ENCODE peak calls at places on chromosomes 1 and 21, in nine cellular contexts. One of them, this sample, is unnamed. For H3K36me3, H3K9me3 and H3K4me1, the result is how much of the 10 kb centered on the place peaks cover.

GRCh38 chr1:33078030-33078591 is 2.8 kb upstream of the AZIN2 start:
- DNase-seq in GM23248: no peak
- DNase-seq in HCT116: no peak
- DNase-seq in adrenal gland: no peak
- DNase-seq in left ventricle myocardium inferior: no peak
- DNase-seq in heart right ventricle: no peak
- DNase-seq in pancreas: no peak
- DNase-seq in transverse colon: no peak
- DNase-seq in naive thymus-derived CD4-positive, alpha-beta T cell: no peak
- DNase-seq in this sample: no peak

GRCh38 chr1:1842360-1843146 is 48.3 kb downstream of the GNB1 start:
- DNase-seq in naive thymus-derived CD4-positive, alpha-beta T cell: no peak
- DNase-seq in GM23248: no peak
- DNase-seq in transverse colon: peak
- DNase-seq in pancreas: no peak
- DNase-seq in left ventricle myocardium inferior: no peak
- DNase-seq in HCT116: no peak
- DNase-seq in heart right ventricle: no peak
- DNase-seq in adrenal gland: no peak
- DNase-seq in this sample: no peak

GRCh38 chr21:41806773-41807172 is 39.9 kb upstream of the RIPK4 start:
- DNase-seq in naive thymus-derived CD4-positive, alpha-beta T cell: no peak
- DNase-seq in GM23248: no peak
- DNase-seq in left ventricle myocardium inferior: no peak
- DNase-seq in pancreas: no peak
- DNase-seq in HCT116: no peak
- DNase-seq in transverse colon: no peak
- DNase-seq in heart right ventricle: no peak
- DNase-seq in adrenal gland: no peak
- DNase-seq in this sample: no peak

GRCh38 chr1:43414634-43415223 is 25.0 kb downstream of the SZT2 start:
- DNase-seq in left ventricle myocardium inferior: peak
- DNase-seq in heart right ventricle: no peak
- DNase-seq in transverse colon: peak
- DNase-seq in HCT116: peak
- DNase-seq in adrenal gland: peak
- DNase-seq in naive thymus-derived CD4-positive, alpha-beta T cell: peak
- DNase-seq in pancreas: peak
- DNase-seq in GM23248: peak
- DNase-seq in this sample: peak

GRCh38 chr1:163540727-163541126 is 219.0 kb downstream of the NUF2 start:
- DNase-seq in pancreas: no peak
- DNase-seq in transverse colon: no peak
- DNase-seq in adrenal gland: no peak
- DNase-seq in HCT116: no peak
- DNase-seq in naive thymus-derived CD4-positive, alpha-beta T cell: no peak
- DNase-seq in heart right ventricle: no peak
- DNase-seq in GM23248: no peak
- DNase-seq in left ventricle myocardium inferior: no peak
- DNase-seq in this sample: no peak

GRCh38 chr1:150236614-150236934 is 662 bp upstream of the ANP32E start:
- DNase-seq in left ventricle myocardium inferior: no peak
- DNase-seq in GM23248: no peak
- DNase-seq in naive thymus-derived CD4-positive, alpha-beta T cell: no peak
- DNase-seq in adrenal gland: no peak
- DNase-seq in transverse colon: no peak
- DNase-seq in pancreas: no peak
- DNase-seq in heart right ventricle: no peak
- DNase-seq in HCT116: no peak
- DNase-seq in this sample: no peak

GRCh38 chr1:8560611-8561544 is 243.0 kb downstream of the SLC45A1 start:
- DNase-seq in naive thymus-derived CD4-positive, alpha-beta T cell: no peak
- DNase-seq in HCT116: peak
- DNase-seq in heart right ventricle: no peak
- DNase-seq in pancreas: no peak
- DNase-seq in transverse colon: no peak
- DNase-seq in adrenal gland: no peak
- DNase-seq in left ventricle myocardium inferior: no peak
- DNase-seq in GM23248: peak
- DNase-seq in this sample: peak

GRCh38 chr21:46532080-46532479 is 72.8 kb downstream of the S100B start:
- DNase-seq in HCT116: no peak
- DNase-seq in left ventricle myocardium inferior: no peak
- DNase-seq in adrenal gland: no peak
- DNase-seq in pancreas: no peak
- DNase-seq in naive thymus-derived CD4-positive, alpha-beta T cell: no peak
- DNase-seq in transverse colon: no peak
- DNase-seq in GM23248: no peak
- DNase-seq in heart right ventricle: no peak
- DNase-seq in this sample: no peak

GRCh38 chr21:46018615-46019014 is 37.0 kb downstream of the COL6A1 start:
- DNase-seq in HCT116: no peak
- DNase-seq in transverse colon: no peak
- DNase-seq in heart right ventricle: no peak
- DNase-seq in left ventricle myocardium inferior: no peak
- DNase-seq in naive thymus-derived CD4-positive, alpha-beta T cell: no peak
- DNase-seq in adrenal gland: no peak
- DNase-seq in pancreas: no peak
- DNase-seq in GM23248: no peak
- DNase-seq in this sample: no peak

GRCh38 chr1:109909531-109909930 is 1.1 kb upstream of the CSF1 start:
- DNase-seq in GM23248: peak
- DNase-seq in HCT116: no peak
- DNase-seq in naive thymus-derived CD4-positive, alpha-beta T cell: no peak
- DNase-seq in heart right ventricle: no peak
- DNase-seq in pancreas: no peak
- DNase-seq in left ventricle myocardium inferior: no peak
- DNase-seq in transverse colon: no peak
- DNase-seq in adrenal gland: no peak
- DNase-seq in this sample: no peak

GRCh38 chr1:39380036-39380435 is 111.4 kb upstream of the BMP8A start:
- DNase-seq in left ventricle myocardium inferior: no peak
- DNase-seq in adrenal gland: no peak
- DNase-seq in pancreas: no peak
- DNase-seq in heart right ventricle: no peak
- DNase-seq in transverse colon: no peak
- DNase-seq in HCT116: no peak
- DNase-seq in GM23248: no peak
- DNase-seq in naive thymus-derived CD4-positive, alpha-beta T cell: no peak
- DNase-seq in this sample: no peak

GRCh38 chr1:225962440-225962975 is 21.5 kb upstream of the LEFTY2 start:
- DNase-seq in adrenal gland: no peak
- DNase-seq in GM23248: peak
- DNase-seq in naive thymus-derived CD4-positive, alpha-beta T cell: peak
- DNase-seq in HCT116: no peak
- DNase-seq in transverse colon: peak
- DNase-seq in left ventricle myocardium inferior: peak
- DNase-seq in heart right ventricle: peak
- DNase-seq in pancreas: peak
- DNase-seq in this sample: peak

GRCh38 chr1:230495891-230496385 is 69.8 kb upstream of the PGBD5 start:
- DNase-seq in GM23248: no peak
- DNase-seq in naive thymus-derived CD4-positive, alpha-beta T cell: no peak
- DNase-seq in left ventricle myocardium inferior: no peak
- DNase-seq in HCT116: no peak
- DNase-seq in adrenal gland: no peak
- DNase-seq in transverse colon: no peak
- DNase-seq in pancreas: peak
- DNase-seq in heart right ventricle: no peak
- DNase-seq in this sample: no peak

GRCh38 chr1:175073054-175073453 is 5.4 kb downstream of the TNN start:
- DNase-seq in adrenal gland: no peak
- DNase-seq in pancreas: no peak
- DNase-seq in left ventricle myocardium inferior: no peak
- DNase-seq in HCT116: no peak
- DNase-seq in heart right ventricle: no peak
- DNase-seq in naive thymus-derived CD4-positive, alpha-beta T cell: no peak
- DNase-seq in transverse colon: no peak
- DNase-seq in GM23248: peak
- DNase-seq in this sample: no peak

GRCh38 chr21:27953328-27954045 is 986.6 kb upstream of the ADAMTS5 start:
- DNase-seq in HCT116: no peak
- DNase-seq in transverse colon: no peak
- DNase-seq in heart right ventricle: no peak
- DNase-seq in pancreas: no peak
- DNase-seq in adrenal gland: no peak
- DNase-seq in naive thymus-derived CD4-positive, alpha-beta T cell: no peak
- DNase-seq in left ventricle myocardium inferior: no peak
- DNase-seq in GM23248: no peak
- DNase-seq in this sample: no peak

GRCh38 chr1:179169616-179170467 is 59.6 kb downstream of the ABL2 start:
- DNase-seq in adrenal gland: no peak
- DNase-seq in left ventricle myocardium inferior: no peak
- DNase-seq in naive thymus-derived CD4-positive, alpha-beta T cell: no peak
- DNase-seq in HCT116: no peak
- DNase-seq in transverse colon: no peak
- DNase-seq in GM23248: peak
- DNase-seq in heart right ventricle: no peak
- DNase-seq in pancreas: no peak
- DNase-seq in this sample: no peak

GRCh38 chr1:24951337-24951736 is 21.3 kb upstream of the RUNX3 start:
- DNase-seq in HCT116: no peak
- DNase-seq in transverse colon: no peak
- DNase-seq in GM23248: no peak
- DNase-seq in naive thymus-derived CD4-positive, alpha-beta T cell: no peak
- DNase-seq in pancreas: no peak
- DNase-seq in adrenal gland: no peak
- DNase-seq in left ventricle myocardium inferior: no peak
- DNase-seq in heart right ventricle: no peak
- DNase-seq in this sample: no peak

GRCh38 chr1:186511761-186512637 is 51.1 kb upstream of the PDC start:
- DNase-seq in HCT116: no peak
- DNase-seq in transverse colon: peak
- DNase-seq in pancreas: no peak
- DNase-seq in GM23248: no peak
- DNase-seq in adrenal gland: no peak
- DNase-seq in naive thymus-derived CD4-positive, alpha-beta T cell: no peak
- DNase-seq in left ventricle myocardium inferior: no peak
- DNase-seq in heart right ventricle: no peak
- DNase-seq in this sample: no peak

DNA sequence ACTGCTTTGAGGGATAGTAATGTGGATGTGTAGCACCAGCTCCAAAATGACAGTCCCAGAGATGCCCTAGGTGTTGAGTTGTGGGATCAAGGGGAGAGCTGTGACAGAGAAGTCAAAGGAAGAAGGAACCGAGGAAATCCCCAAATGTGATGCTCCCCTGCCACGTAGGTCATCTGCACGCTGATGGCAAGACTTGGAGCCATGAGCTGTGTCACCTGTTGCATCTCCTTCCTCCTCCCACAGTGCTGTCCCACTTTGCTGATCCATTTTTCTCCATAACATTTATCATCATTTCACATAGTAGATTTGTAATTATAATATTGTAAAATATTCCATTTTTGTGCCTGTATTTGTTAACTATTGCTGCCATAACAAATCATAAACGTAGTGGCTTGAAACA is 17.6 kb upstream of the RCAN1 start:
- DNase-seq in naive thymus-derived CD4-positive, alpha-beta T cell: no peak
- DNase-seq in adrenal gland: no peak
- DNase-seq in HCT116: no peak
- DNase-seq in left ventricle myocardium inferior: no peak
- DNase-seq in GM23248: no peak
- DNase-seq in transverse colon: no peak
- DNase-seq in heart right ventricle: no peak
- DNase-seq in pancreas: no peak
- DNase-seq in this sample: no peak
- H3K36me3 ChIP-seq in naive thymus-derived CD4-positive, alpha-beta T cell: under half
- H3K36me3 ChIP-seq in adrenal gland: under half
- H3K36me3 ChIP-seq in HCT116: under half
- H3K36me3 ChIP-seq in left ventricle myocardium inferior: under half
- H3K36me3 ChIP-seq in GM23248: under half
- H3K36me3 ChIP-seq in transverse colon: under half
- H3K36me3 ChIP-seq in heart right ventricle: under half
- H3K36me3 ChIP-seq in pancreas: under half
- H3K36me3 ChIP-seq in this sample: under half

GRCh38 chr1:106615473-106615872 is 441.0 kb upstream of the PRMT6 start:
- DNase-seq in transverse colon: no peak
- DNase-seq in heart right ventricle: no peak
- DNase-seq in GM23248: no peak
- DNase-seq in adrenal gland: no peak
- DNase-seq in left ventricle myocardium inferior: no peak
- DNase-seq in HCT116: no peak
- DNase-seq in naive thymus-derived CD4-positive, alpha-beta T cell: no peak
- DNase-seq in pancreas: no peak
- DNase-seq in this sample: no peak
- H3K9me3 ChIP-seq in transverse colon: under half
- H3K9me3 ChIP-seq in heart right ventricle: under half
- H3K9me3 ChIP-seq in GM23248: under half
- H3K9me3 ChIP-seq in adrenal gland: under half
- H3K9me3 ChIP-seq in left ventricle myocardium inferior: under half
- H3K9me3 ChIP-seq in HCT116: under half
- H3K9me3 ChIP-seq in naive thymus-derived CD4-positive, alpha-beta T cell: under half
- H3K9me3 ChIP-seq in pancreas: under half
- H3K9me3 ChIP-seq in this sample: under half

GRCh38 chr1:101244842-101245574 is 8.2 kb downstream of the S1PR1 start:
- DNase-seq in heart right ventricle: no peak
- DNase-seq in GM23248: no peak
- DNase-seq in HCT116: no peak
- DNase-seq in transverse colon: no peak
- DNase-seq in pancreas: no peak
- DNase-seq in adrenal gland: no peak
- DNase-seq in left ventricle myocardium inferior: no peak
- DNase-seq in naive thymus-derived CD4-positive, alpha-beta T cell: no peak
- DNase-seq in this sample: no peak

GRCh38 chr1:101247404-101248287 is 10.8 kb downstream of the S1PR1 start:
- DNase-seq in GM23248: no peak
- DNase-seq in naive thymus-derived CD4-positive, alpha-beta T cell: no peak
- DNase-seq in left ventricle myocardium inferior: no peak
- DNase-seq in HCT116: no peak
- DNase-seq in heart right ventricle: no peak
- DNase-seq in pancreas: no peak
- DNase-seq in adrenal gland: no peak
- DNase-seq in transverse colon: no peak
- DNase-seq in this sample: no peak

GRCh38 chr1:101241485-101242225 is 4.8 kb downstream of the S1PR1 start:
- DNase-seq in naive thymus-derived CD4-positive, alpha-beta T cell: no peak
- DNase-seq in heart right ventricle: no peak
- DNase-seq in adrenal gland: no peak
- DNase-seq in pancreas: no peak
- DNase-seq in transverse colon: no peak
- DNase-seq in left ventricle myocardium inferior: no peak
- DNase-seq in HCT116: no peak
- DNase-seq in GM23248: no peak
- DNase-seq in this sample: no peak

GRCh38 chr1:101242331-101243050 is 5.7 kb downstream of the S1PR1 start:
- DNase-seq in left ventricle myocardium inferior: no peak
- DNase-seq in GM23248: no peak
- DNase-seq in pancreas: no peak
- DNase-seq in HCT116: no peak
- DNase-seq in adrenal gland: no peak
- DNase-seq in naive thymus-derived CD4-positive, alpha-beta T cell: no peak
- DNase-seq in heart right ventricle: no peak
- DNase-seq in transverse colon: no peak
- DNase-seq in this sample: no peak

GRCh38 chr1:101245575-101245927 is 8.7 kb downstream of the S1PR1 start:
- DNase-seq in naive thymus-derived CD4-positive, alpha-beta T cell: no peak
- DNase-seq in GM23248: no peak
- DNase-seq in transverse colon: no peak
- DNase-seq in HCT116: no peak
- DNase-seq in pancreas: no peak
- DNase-seq in heart right ventricle: no peak
- DNase-seq in left ventricle myocardium inferior: no peak
- DNase-seq in adrenal gland: no peak
- DNase-seq in this sample: no peak
- H3K4me1 ChIP-seq in naive thymus-derived CD4-positive, alpha-beta T cell: half or more
- H3K4me1 ChIP-seq in GM23248: under half
- H3K4me1 ChIP-seq in transverse colon: under half
- H3K4me1 ChIP-seq in HCT116: under half
- H3K4me1 ChIP-seq in pancreas: under half
- H3K4me1 ChIP-seq in heart right ventricle: under half
- H3K4me1 ChIP-seq in left ventricle myocardium inferior: under half
- H3K4me1 ChIP-seq in adrenal gland: under half
- H3K4me1 ChIP-seq in this sample: under half

GRCh38 chr1:56436912-56437403 is 142.4 kb downstream of the PLPP3 start:
- DNase-seq in adrenal gland: no peak
- DNase-seq in pancreas: no peak
- DNase-seq in HCT116: no peak
- DNase-seq in heart right ventricle: no peak
- DNase-seq in transverse colon: no peak
- DNase-seq in naive thymus-derived CD4-positive, alpha-beta T cell: no peak
- DNase-seq in left ventricle myocardium inferior: no peak
- DNase-seq in GM23248: no peak
- DNase-seq in this sample: peak
- H3K36me3 ChIP-seq in adrenal gland: under half
- H3K36me3 ChIP-seq in pancreas: under half
- H3K36me3 ChIP-seq in HCT116: under half
- H3K36me3 ChIP-seq in heart right ventricle: under half
- H3K36me3 ChIP-seq in transverse colon: under half
- H3K36me3 ChIP-seq in naive thymus-derived CD4-positive, alpha-beta T cell: under half
- H3K36me3 ChIP-seq in left ventricle myocardium inferior: under half
- H3K36me3 ChIP-seq in GM23248: under half
- H3K36me3 ChIP-seq in this sample: under half

This sample was measured in NT2/D1.